ENCODE peak calls at places on chromosomes 4 and X, in eight cellular contexts. A is hippocampal formation; P is ureter; F is IMR-90; Z is posterior cingulate gyrus; Y is H4; M is RPMI7951; C is stimulated activated CD4-positive, alpha-beta T cell treated with anti-CD3 and anti-CD28 coated beads, Interleukin-12 subunit alpha, Interleukin-12 subunit beta, amount 100 ng/mL, for 24 hours. V is an unnamed sample.

GRCh38 chr4:117770269-117771087 is 263.8 kb upstream of the NDST3 start:
- DNase-seq in A (no peak), P (no peak), F (no peak), Z (no peak), Y (no peak), M (no peak), C (no peak), V (no peak)

GRCh38 chr4:73901031-73901430 is 31.8 kb downstream of the CXCL1 start:
- DNase-seq in A (no peak), P (no peak), F (peak), Z (no peak), Y (no peak), M (peak), C (no peak), V (no peak)

GRCh38 chr4:8871417-8872401 is at the start of gene HMX1:
- DNase-seq in A (peak), P (no peak), F (no peak), Z (peak), Y (peak), M (no peak), C (no peak), V (no peak)

GRCh38 chrX:115939070-115939469 is 231.5 kb upstream of the AGTR2 start:
- DNase-seq in A (no peak), P (no peak), F (no peak), Z (no peak), Y (no peak), M (no peak), C (no peak), V (no peak)

GRCh38 chrX:71067727-71068051 is 445 bp downstream of the SNX12 start:
- DNase-seq in A (no peak), P (no peak), F (no peak), Z (no peak), Y (no peak), M (no peak), C (no peak), V (no peak)

GRCh38 chr4:95077864-95078263 is 320.1 kb downstream of the BMPR1B start:
- DNase-seq in A (no peak), P (no peak), F (peak), Z (no peak), Y (no peak), M (no peak), C (no peak), V (no peak)

GRCh38 chr4:144310535-144310934 is 170.0 kb upstream of the GYPA start:
- DNase-seq in A (no peak), P (no peak), F (no peak), Z (no peak), Y (no peak), M (no peak), C (no peak), V (no peak)

GRCh38 chr4:96390404-96390803 is 550.5 kb downstream of the PDHA2 start:
- DNase-seq in A (no peak), P (no peak), F (no peak), Z (no peak), Y (no peak), M (no peak), C (no peak), V (no peak)

GRCh38 chr4:14180983-14181601 is 553.6 kb upstream of the BOD1L1 start:
- DNase-seq in A (no peak), P (no peak), F (peak), Z (no peak), Y (peak), M (peak), C (no peak), V (no peak)

GRCh38 chr4:103756736-103757135 is 37.0 kb upstream of the TACR3 start:
- DNase-seq in A (no peak), P (no peak), F (no peak), Z (no peak), Y (no peak), M (no peak), C (no peak), V (no peak)

GRCh38 chr4:128871948-128872347 is 62.4 kb downstream of the JADE1 start:
- DNase-seq in A (no peak), P (no peak), F (peak), Z (no peak), Y (no peak), M (peak), C (no peak), V (no peak)

GRCh38 chr4:121070696-121071639 is 1.4 kb downstream of the NDNF start:
- DNase-seq in A (no peak), P (peak), F (no peak), Z (no peak), Y (peak), M (peak), C (no peak), V (no peak)

GRCh38 chr4:145785391-145786008 is 105.6 kb downstream of the C4orf51 start:
- DNase-seq in A (no peak), P (no peak), F (no peak), Z (no peak), Y (no peak), M (no peak), C (no peak), V (no peak)

GRCh38 chr4:83629945-83630684 is 94.2 kb downstream of the GPAT3 start:
- DNase-seq in A (no peak), P (peak), F (peak), Z (no peak), Y (peak), M (peak), C (no peak), V (no peak)

GRCh38 chr4:158599150-158599549 is 72.5 kb downstream of the C4orf46 start:
- DNase-seq in A (no peak), P (no peak), F (no peak), Z (no peak), Y (no peak), M (no peak), C (no peak), V (no peak)

GRCh38 chr4:86967061-86967460 is 32.2 kb downstream of the AFF1 start:
- DNase-seq in A (no peak), P (no peak), F (no peak), Z (no peak), Y (no peak), M (no peak), C (no peak), V (no peak)

GRCh38 chr4:1323635-1324442 is 23.2 kb upstream of the UVSSA start:
- DNase-seq in A (no peak), P (no peak), F (peak), Z (no peak), Y (no peak), M (peak), C (no peak), V (no peak)

GRCh38 chr4:182938213-182938645 is 21.0 kb upstream of the DCTD start:
- DNase-seq in A (peak), P (peak), F (peak), Z (peak), Y (peak), M (peak), C (peak), V (peak)

GRCh38 chrX:39728852-39729587 is 368.7 kb downstream of the BCOR start:
- DNase-seq in A (no peak), P (no peak), F (no peak), Z (no peak), Y (no peak), M (no peak), C (no peak), V (no peak)

GRCh38 chr4:80594696-80595095 is 259.2 kb downstream of the CFAP299 start:
- DNase-seq in A (no peak), P (no peak), F (no peak), Z (no peak), Y (no peak), M (no peak), C (no peak), V (no peak)

GRCh38 chrX:274904-275475 is 6.2 kb upstream of the PLCXD1 start:
- DNase-seq in A (no peak), P (no peak), F (no peak), Z (no peak), Y (no peak), M (no peak), C (no peak), V (no peak)

GRCh38 chr4:136336479-136336878 is 1195.8 kb downstream of the PCDH18 start:
- DNase-seq in A (no peak), P (no peak), F (no peak), Z (no peak), Y (no peak), M (no peak), C (no peak), V (no peak)

GRCh38 chr4:104901438-104901837 is 245.2 kb upstream of the TET2 start:
- DNase-seq in A (peak), P (no peak), F (no peak), Z (peak), Y (peak), M (peak), C (no peak), V (no peak)

GRCh38 chr4:141465151-141465550 is 171.2 kb upstream of the IL15 start:
- DNase-seq in A (no peak), P (no peak), F (no peak), Z (no peak), Y (no peak), M (no peak), C (no peak), V (no peak)

GRCh38 chr4:138666366-138666765 is 349.2 kb upstream of the NOCT start:
- DNase-seq in A (no peak), P (no peak), F (no peak), Z (no peak), Y (no peak), M (no peak), C (no peak), V (no peak)

GRCh38 chr4:170025523-170026252 is 507 bp downstream of the MFAP3L start:
- DNase-seq in A (peak), P (no peak), F (no peak), Z (peak), Y (no peak), M (no peak), C (no peak), V (no peak)

GRCh38 chr4:82462415-82462831 is 32.0 kb downstream of the ENOPH1 start:
- DNase-seq in A (peak), P (peak), F (peak), Z (peak), Y (peak), M (peak), C (peak), V (peak)

GRCh38 chrX:78614264-78614663 is 44.9 kb downstream of the RTL3 start:
- DNase-seq in A (no peak), P (no peak), F (no peak), Z (no peak), Y (no peak), M (no peak), C (no peak), V (no peak)

GRCh38 chrX:120604359-120604782 is 470 bp downstream of the MCTS1 start:
- DNase-seq in A (no peak), P (no peak), F (peak), Z (no peak), Y (peak), M (peak), C (peak), V (peak)

GRCh38 chrX:9482408-9482807 is 17.6 kb downstream of the TBL1X start:
- DNase-seq in A (no peak), P (no peak), F (no peak), Z (no peak), Y (no peak), M (no peak), C (no peak), V (no peak)

GRCh38 chr4:150583287-150584197 is 1.6 kb downstream of the MAB21L2 start:
- DNase-seq in A (no peak), P (no peak), F (peak), Z (no peak), Y (peak), M (no peak), C (no peak), V (no peak)

GRCh38 chr4:82899339-82899738 is 1.2 kb upstream of the THAP9 start:
- DNase-seq in A (no peak), P (no peak), F (no peak), Z (no peak), Y (no peak), M (no peak), C (no peak), V (no peak)

GRCh38 chr4:107148922-107149321 is 112.8 kb upstream of the DKK2 start:
- DNase-seq in A (no peak), P (no peak), F (no peak), Z (no peak), Y (no peak), M (no peak), C (no peak), V (no peak)

GRCh38 chr4:126859872-126860271 is 772.9 kb upstream of the INTU start:
- DNase-seq in A (no peak), P (no peak), F (no peak), Z (no peak), Y (no peak), M (no peak), C (no peak), V (no peak)

GRCh38 chr4:3689006-3689405 is 77.2 kb upstream of the ADRA2C start:
- DNase-seq in A (no peak), P (no peak), F (no peak), Z (no peak), Y (no peak), M (no peak), C (no peak), V (no peak)

GRCh38 chr4:8191136-8191747 is 7.8 kb upstream of the SH3TC1 start:
- DNase-seq in A (peak), P (peak), F (peak), Z (peak), Y (peak), M (peak), C (no peak), V (no peak)

GRCh38 chr4:122666527-122667245 is 45.8 kb upstream of the IL21 start:
- DNase-seq in A (no peak), P (no peak), F (peak), Z (no peak), Y (peak), M (peak), C (no peak), V (no peak)